ENCODE peak calls at places on chromosomes 13 and 19, in ten cellular contexts. One of them, this sample, is unnamed.

GRCh38 chr19:46408611-46409039 is 4.7 kb downstream of the CCDC8 start:
- DNase-seq in ovary: peak
- DNase-seq in thyroid gland: peak
- DNase-seq in adrenal gland: peak
- DNase-seq in gastrocnemius medialis: peak
- DNase-seq in Peyer's patch: peak
- DNase-seq in uterus: peak
- DNase-seq in endothelial cell of umbilical vein: no peak
- DNase-seq in heart left ventricle: peak
- DNase-seq in IMR-90: peak
- DNase-seq in this sample: peak

GRCh38 chr13:73248711-73249580 is 190.1 kb downstream of the KLF5 start:
- DNase-seq in adrenal gland: no peak
- DNase-seq in uterus: no peak
- DNase-seq in gastrocnemius medialis: no peak
- DNase-seq in thyroid gland: peak
- DNase-seq in heart left ventricle: no peak
- DNase-seq in IMR-90: peak
- DNase-seq in Peyer's patch: no peak
- DNase-seq in ovary: peak
- DNase-seq in endothelial cell of umbilical vein: no peak
- DNase-seq in this sample: peak

GRCh38 chr19:36577271-36577996 is 4.3 kb upstream of the ZNF529 start:
- DNase-seq in Peyer's patch: no peak
- DNase-seq in IMR-90: no peak
- DNase-seq in gastrocnemius medialis: no peak
- DNase-seq in heart left ventricle: no peak
- DNase-seq in adrenal gland: no peak
- DNase-seq in ovary: no peak
- DNase-seq in uterus: no peak
- DNase-seq in thyroid gland: no peak
- DNase-seq in endothelial cell of umbilical vein: no peak
- DNase-seq in this sample: no peak

GRCh38 chr13:25171517-25172302 is at the start of gene AMER2:
- DNase-seq in uterus: peak
- DNase-seq in Peyer's patch: no peak
- DNase-seq in endothelial cell of umbilical vein: peak
- DNase-seq in gastrocnemius medialis: no peak
- DNase-seq in heart left ventricle: no peak
- DNase-seq in IMR-90: no peak
- DNase-seq in ovary: no peak
- DNase-seq in thyroid gland: peak
- DNase-seq in adrenal gland: peak
- DNase-seq in this sample: no peak

GRCh38 chr19:10305139-10305806 is 4.3 kb downstream of the ZGLP1 start:
- DNase-seq in uterus: no peak
- DNase-seq in endothelial cell of umbilical vein: no peak
- DNase-seq in Peyer's patch: no peak
- DNase-seq in IMR-90: peak
- DNase-seq in gastrocnemius medialis: no peak
- DNase-seq in ovary: no peak
- DNase-seq in thyroid gland: no peak
- DNase-seq in adrenal gland: no peak
- DNase-seq in heart left ventricle: no peak
- DNase-seq in this sample: no peak

GRCh38 chr13:75312884-75313520 is 169.0 kb downstream of the TBC1D4 start:
- DNase-seq in Peyer's patch: peak
- DNase-seq in adrenal gland: no peak
- DNase-seq in uterus: no peak
- DNase-seq in thyroid gland: no peak
- DNase-seq in gastrocnemius medialis: no peak
- DNase-seq in ovary: no peak
- DNase-seq in endothelial cell of umbilical vein: no peak
- DNase-seq in IMR-90: no peak
- DNase-seq in heart left ventricle: no peak
- DNase-seq in this sample: no peak

GRCh38 chr19:41239961-41240574 is 21.0 kb downstream of the AXL start:
- DNase-seq in ovary: no peak
- DNase-seq in endothelial cell of umbilical vein: no peak
- DNase-seq in Peyer's patch: no peak
- DNase-seq in heart left ventricle: no peak
- DNase-seq in IMR-90: no peak
- DNase-seq in uterus: no peak
- DNase-seq in thyroid gland: no peak
- DNase-seq in gastrocnemius medialis: no peak
- DNase-seq in adrenal gland: no peak
- DNase-seq in this sample: no peak

GRCh38 chr19:27794444-27795042 is 1418.4 kb downstream of the UQCRFS1 start:
- DNase-seq in heart left ventricle: no peak
- DNase-seq in gastrocnemius medialis: no peak
- DNase-seq in uterus: no peak
- DNase-seq in adrenal gland: no peak
- DNase-seq in IMR-90: peak
- DNase-seq in ovary: no peak
- DNase-seq in endothelial cell of umbilical vein: no peak
- DNase-seq in Peyer's patch: no peak
- DNase-seq in thyroid gland: no peak
- DNase-seq in this sample: no peak

GRCh38 chr13:106376411-106377112 is 158.9 kb downstream of the EFNB2 start:
- DNase-seq in IMR-90: peak
- DNase-seq in gastrocnemius medialis: no peak
- DNase-seq in heart left ventricle: no peak
- DNase-seq in thyroid gland: no peak
- DNase-seq in uterus: peak
- DNase-seq in adrenal gland: no peak
- DNase-seq in ovary: no peak
- DNase-seq in Peyer's patch: no peak
- DNase-seq in endothelial cell of umbilical vein: peak
- DNase-seq in this sample: peak

GRCh38 chr13:51821666-51822065 is 17.7 kb upstream of the DHRS12 start:
- DNase-seq in thyroid gland: no peak
- DNase-seq in uterus: no peak
- DNase-seq in IMR-90: no peak
- DNase-seq in endothelial cell of umbilical vein: no peak
- DNase-seq in heart left ventricle: no peak
- DNase-seq in gastrocnemius medialis: no peak
- DNase-seq in adrenal gland: no peak
- DNase-seq in Peyer's patch: peak
- DNase-seq in ovary: no peak
- DNase-seq in this sample: no peak

GRCh38 chr13:51825681-51826254 is 19.2 kb downstream of the TMEM272 start:
- DNase-seq in ovary: no peak
- DNase-seq in gastrocnemius medialis: no peak
- DNase-seq in uterus: no peak
- DNase-seq in endothelial cell of umbilical vein: no peak
- DNase-seq in adrenal gland: no peak
- DNase-seq in Peyer's patch: no peak
- DNase-seq in thyroid gland: no peak
- DNase-seq in IMR-90: no peak
- DNase-seq in heart left ventricle: no peak
- DNase-seq in this sample: no peak

GRCh38 chr13:110702591-110703526 is 3.1 kb downstream of the CARS2 start:
- DNase-seq in uterus: no peak
- DNase-seq in heart left ventricle: no peak
- DNase-seq in gastrocnemius medialis: peak
- DNase-seq in IMR-90: peak
- DNase-seq in ovary: no peak
- DNase-seq in Peyer's patch: no peak
- DNase-seq in adrenal gland: peak
- DNase-seq in thyroid gland: no peak
- DNase-seq in endothelial cell of umbilical vein: no peak
- DNase-seq in this sample: no peak

GRCh38 chr13:35703061-35703460 is 226.6 kb upstream of the MAB21L1 start:
- DNase-seq in Peyer's patch: no peak
- DNase-seq in adrenal gland: no peak
- DNase-seq in uterus: no peak
- DNase-seq in IMR-90: peak
- DNase-seq in heart left ventricle: no peak
- DNase-seq in gastrocnemius medialis: no peak
- DNase-seq in thyroid gland: no peak
- DNase-seq in ovary: no peak
- DNase-seq in endothelial cell of umbilical vein: no peak
- DNase-seq in this sample: no peak

GRCh38 chr19:38869836-38870607 is 8.1 kb downstream of the RINL start:
- DNase-seq in thyroid gland: peak
- DNase-seq in uterus: peak
- DNase-seq in heart left ventricle: peak
- DNase-seq in endothelial cell of umbilical vein: peak
- DNase-seq in gastrocnemius medialis: peak
- DNase-seq in IMR-90: peak
- DNase-seq in adrenal gland: peak
- DNase-seq in ovary: peak
- DNase-seq in Peyer's patch: peak
- DNase-seq in this sample: peak

GRCh38 chr13:67935655-67936054 is 705.5 kb upstream of the PCDH9 start:
- DNase-seq in IMR-90: no peak
- DNase-seq in thyroid gland: no peak
- DNase-seq in adrenal gland: no peak
- DNase-seq in gastrocnemius medialis: no peak
- DNase-seq in Peyer's patch: no peak
- DNase-seq in endothelial cell of umbilical vein: no peak
- DNase-seq in ovary: no peak
- DNase-seq in heart left ventricle: no peak
- DNase-seq in uterus: no peak
- DNase-seq in this sample: no peak

GRCh38 chr19:18193388-18194207 is 580 bp downstream of the MPV17L2 start:
- DNase-seq in endothelial cell of umbilical vein: peak
- DNase-seq in ovary: no peak
- DNase-seq in uterus: no peak
- DNase-seq in heart left ventricle: no peak
- DNase-seq in adrenal gland: peak
- DNase-seq in thyroid gland: no peak
- DNase-seq in gastrocnemius medialis: peak
- DNase-seq in IMR-90: no peak
- DNase-seq in Peyer's patch: no peak
- DNase-seq in this sample: no peak

GRCh38 chr19:18194554-18195238 is 1.7 kb downstream of the MPV17L2 start:
- DNase-seq in thyroid gland: no peak
- DNase-seq in adrenal gland: peak
- DNase-seq in Peyer's patch: peak
- DNase-seq in uterus: peak
- DNase-seq in IMR-90: peak
- DNase-seq in gastrocnemius medialis: no peak
- DNase-seq in ovary: peak
- DNase-seq in heart left ventricle: no peak
- DNase-seq in endothelial cell of umbilical vein: peak
- DNase-seq in this sample: no peak

GRCh38 chr19:18194208-18194530 is 1.2 kb downstream of the MPV17L2 start:
- DNase-seq in uterus: no peak
- DNase-seq in endothelial cell of umbilical vein: no peak
- DNase-seq in ovary: no peak
- DNase-seq in thyroid gland: no peak
- DNase-seq in gastrocnemius medialis: no peak
- DNase-seq in adrenal gland: no peak
- DNase-seq in Peyer's patch: no peak
- DNase-seq in heart left ventricle: no peak
- DNase-seq in IMR-90: no peak
- DNase-seq in this sample: no peak

GRCh38 chr19:18191640-18192062 is 1.4 kb upstream of the MPV17L2 start:
- DNase-seq in ovary: no peak
- DNase-seq in uterus: no peak
- DNase-seq in endothelial cell of umbilical vein: no peak
- DNase-seq in heart left ventricle: no peak
- DNase-seq in Peyer's patch: no peak
- DNase-seq in IMR-90: no peak
- DNase-seq in adrenal gland: no peak
- DNase-seq in gastrocnemius medialis: no peak
- DNase-seq in thyroid gland: peak
- DNase-seq in this sample: no peak

GRCh38 chr19:18192673-18193387 is at the start of gene MPV17L2:
- DNase-seq in heart left ventricle: peak
- DNase-seq in gastrocnemius medialis: peak
- DNase-seq in endothelial cell of umbilical vein: peak
- DNase-seq in Peyer's patch: peak
- DNase-seq in ovary: peak
- DNase-seq in adrenal gland: peak
- DNase-seq in uterus: peak
- DNase-seq in thyroid gland: peak
- DNase-seq in IMR-90: peak
- DNase-seq in this sample: peak
- TF ChIP-seq POLR2A in heart left ventricle: peak
- TF ChIP-seq POLR2A in gastrocnemius medialis: peak
- TF ChIP-seq POLR2A in endothelial cell of umbilical vein: peak
- TF ChIP-seq POLR2A in Peyer's patch: peak
- TF ChIP-seq POLR2A in ovary: peak
- TF ChIP-seq POLR2A in adrenal gland: peak
- TF ChIP-seq POLR2A in uterus: peak
- TF ChIP-seq POLR2A in thyroid gland: peak
- TF ChIP-seq POLR2A in IMR-90: peak
- TF ChIP-seq POLR2A in this sample: peak

GRCh38 chr13:46489586-46490023 is 63.4 kb upstream of the LRCH1 start:
- DNase-seq in gastrocnemius medialis: peak
- DNase-seq in uterus: no peak
- DNase-seq in ovary: no peak
- DNase-seq in endothelial cell of umbilical vein: no peak
- DNase-seq in thyroid gland: no peak
- DNase-seq in Peyer's patch: no peak
- DNase-seq in heart left ventricle: no peak
- DNase-seq in adrenal gland: no peak
- DNase-seq in IMR-90: peak
- DNase-seq in this sample: no peak
- H3K27ac ChIP-seq in gastrocnemius medialis: no peak
- H3K27ac ChIP-seq in uterus: no peak
- H3K27ac ChIP-seq in ovary: no peak
- H3K27ac ChIP-seq in endothelial cell of umbilical vein: no peak
- H3K27ac ChIP-seq in thyroid gland: no peak
- H3K27ac ChIP-seq in Peyer's patch: no peak
- H3K27ac ChIP-seq in heart left ventricle: no peak
- H3K27ac ChIP-seq in adrenal gland: no peak
- H3K27ac ChIP-seq in IMR-90: no peak
- H3K27ac ChIP-seq in this sample: peak

GRCh38 chr19:14031719-14032480 is at the start of gene IL27RA:
- DNase-seq in thyroid gland: peak
- DNase-seq in ovary: peak
- DNase-seq in endothelial cell of umbilical vein: peak
- DNase-seq in uterus: peak
- DNase-seq in IMR-90: peak
- DNase-seq in gastrocnemius medialis: peak
- DNase-seq in adrenal gland: peak
- DNase-seq in heart left ventricle: peak
- DNase-seq in Peyer's patch: peak
- DNase-seq in this sample: peak
- TF ChIP-seq POLR2A in thyroid gland: no peak
- TF ChIP-seq POLR2A in ovary: no peak
- TF ChIP-seq POLR2A in endothelial cell of umbilical vein: no peak
- TF ChIP-seq POLR2A in uterus: peak
- TF ChIP-seq POLR2A in IMR-90: no peak
- TF ChIP-seq POLR2A in gastrocnemius medialis: peak
- TF ChIP-seq POLR2A in adrenal gland: no peak
- TF ChIP-seq POLR2A in heart left ventricle: no peak
- TF ChIP-seq POLR2A in Peyer's patch: no peak
- TF ChIP-seq POLR2A in this sample: no peak

DNA sequence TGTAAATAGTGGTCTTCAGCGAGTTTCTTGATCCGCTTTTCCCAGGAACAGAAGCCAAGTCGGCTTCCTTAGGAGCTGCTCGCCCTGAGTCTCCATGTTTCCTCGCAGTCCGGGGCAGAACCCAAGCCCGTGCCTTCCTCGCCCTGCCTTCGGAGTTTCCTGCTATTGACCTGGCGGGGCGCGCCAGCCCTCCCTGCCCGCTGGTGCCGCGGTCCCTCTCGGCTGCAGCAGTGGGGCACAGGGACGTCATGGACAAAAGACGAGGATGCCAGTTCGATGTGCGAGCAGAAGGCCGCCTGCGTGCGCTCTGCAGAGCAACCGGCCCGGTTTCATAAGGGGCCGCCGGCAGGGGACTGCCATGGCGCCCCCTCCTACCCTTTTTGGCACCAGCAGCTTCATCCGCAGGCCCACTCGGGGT is 156.6 kb downstream of the TM9SF2 start:
- DNase-seq in endothelial cell of umbilical vein: peak
- DNase-seq in Peyer's patch: peak
- DNase-seq in uterus: peak
- DNase-seq in gastrocnemius medialis: no peak
- DNase-seq in heart left ventricle: peak
- DNase-seq in ovary: peak
- DNase-seq in adrenal gland: no peak
- DNase-seq in IMR-90: no peak
- DNase-seq in thyroid gland: peak
- DNase-seq in this sample: peak
- H3K27ac ChIP-seq in endothelial cell of umbilical vein: no peak
- H3K27ac ChIP-seq in Peyer's patch: peak
- H3K27ac ChIP-seq in uterus: peak
- H3K27ac ChIP-seq in gastrocnemius medialis: peak
- H3K27ac ChIP-seq in heart left ventricle: peak
- H3K27ac ChIP-seq in ovary: peak
- H3K27ac ChIP-seq in adrenal gland: peak
- H3K27ac ChIP-seq in IMR-90: no peak
- H3K27ac ChIP-seq in thyroid gland: peak
- H3K27ac ChIP-seq in this sample: peak

This sample was measured in stomach.